ENCODE peak calls at places on chromosomes 11 and 22, in seven cellular contexts. X is activated CD4-positive, alpha-beta T cell treated with anti-CD3 and anti-CD28 coated beads, Interleukin-2, amount 10 ng/mL, durations not matched to agents 7 days and 5 days; Q is iris pigment epithelial cell; O is activated CD8-positive, alpha-beta memory T cell treated with anti-CD3 and anti-CD28 coated beads for 4 hours; P is activated naive CD8-positive, alpha-beta T cell treated with anti-CD3 and anti-CD28 coated beads, Interleukin-2, amount 10 ng/mL, durations not matched to agents 7 days and 5 days; E is stimulated activated CD4-positive, alpha-beta T cell treated with anti-CD3 and anti-CD28 coated beads, TNF-alpha, amount 100 ng/mL, for 24 hours; A is COR-L47. T is an unnamed sample.

GRCh38 chr11:22065472-22065871 is 127.4 kb upstream of the ANO5 start:
- DNase-seq in X (no peak), Q (no peak), O (no peak), P (no peak), E (no peak), A (no peak), T (no peak)

GRCh38 chr11:35629511-35629910 is 11.3 kb downstream of the FJX1 start:
- DNase-seq in X (no peak), Q (no peak), O (no peak), P (no peak), E (no peak), A (no peak), T (no peak)

GRCh38 chr11:33884035-33884434 is 7.8 kb downstream of the LMO2 start:
- DNase-seq in X (no peak), Q (no peak), O (no peak), P (no peak), E (no peak), A (no peak), T (no peak)

GRCh38 chr11:16186680-16187079 is 169.7 kb downstream of the SOX6 start:
- DNase-seq in X (no peak), Q (no peak), O (no peak), P (no peak), E (no peak), A (no peak), T (no peak)

GRCh38 chr11:17431139-17431538 is 42.7 kb upstream of the KCNJ11 start:
- DNase-seq in X (no peak), Q (no peak), O (no peak), P (no peak), E (no peak), A (no peak), T (no peak)

GRCh38 chr11:125441648-125442410 is 54.2 kb downstream of the FEZ1 start:
- DNase-seq in X (no peak), Q (no peak), O (no peak), P (no peak), E (no peak), A (no peak), T (no peak)

GRCh38 chr11:128733440-128734115 is 39.7 kb downstream of the FLI1 start:
- DNase-seq in X (peak; percentile 56), Q (peak; percentile 72), O (no peak), P (no peak), E (no peak), A (peak; percentile 37), T (peak; percentile 25)

GRCh38 chr11:116427903-116428637 is 344.7 kb downstream of the BUD13 start:
- DNase-seq in X (no peak), Q (no peak), O (no peak), P (no peak), E (no peak), A (peak; percentile 94), T (no peak)

GRCh38 chr11:111097191-111097590 is 148.3 kb upstream of the POU2AF2 start:
- DNase-seq in X (no peak), Q (peak; percentile 48), O (no peak), P (no peak), E (no peak), A (no peak), T (no peak)

GRCh38 chr22:50270302-50271010 is at the start of gene MAPK11:
- DNase-seq in X (peak; percentile 75), Q (peak; percentile 71), O (peak; percentile 54), P (peak; percentile 85), E (peak; percentile 73), A (peak; percentile 55), T (peak; percentile 64)

GRCh38 chr11:14414470-14415461 is 55.8 kb upstream of the RRAS2 start:
- DNase-seq in X (peak; percentile 82), Q (peak; percentile 62), O (peak; percentile 57), P (peak; percentile 75), E (peak; percentile 64), A (no peak), T (peak; percentile 84)

GRCh38 chr11:46426233-46426991 is 34.8 kb upstream of the CHRM4 start:
- DNase-seq in X (no peak), Q (no peak), O (no peak), P (no peak), E (no peak), A (no peak), T (no peak)

GRCh38 chr22:38111941-38112355 is 1.5 kb upstream of the BAIAP2L2 start:
- DNase-seq in X (no peak), Q (no peak), O (no peak), P (no peak), E (no peak), A (no peak), T (no peak)

GRCh38 chr11:2625183-2625582 is 74.6 kb downstream of the KCNQ1OT1 start:
- DNase-seq in X (no peak), Q (no peak), O (no peak), P (no peak), E (no peak), A (no peak), T (no peak)

GRCh38 chr22:20488946-20489345 is 6.6 kb downstream of the KLHL22 start:
- DNase-seq in X (no peak), Q (no peak), O (no peak), P (no peak), E (no peak), A (no peak), T (no peak)

GRCh38 chr22:19358195-19358594 is 66.7 kb upstream of the CLTCL1 start:
- DNase-seq in X (no peak), Q (no peak), O (no peak), P (no peak), E (no peak), A (no peak), T (no peak)

GRCh38 chr11:94932503-94932902 is 40.9 kb downstream of the CWC15 start:
- DNase-seq in X (no peak), Q (no peak), O (no peak), P (no peak), E (no peak), A (no peak), T (no peak)

GRCh38 chr11:59176330-59176729 is 4.4 kb downstream of the DTX4 start:
- DNase-seq in X (no peak), Q (no peak), O (no peak), P (no peak), E (no peak), A (no peak), T (no peak)

GRCh38 chr11:94151903-94152677 is 23.4 kb downstream of the PANX1 start:
- DNase-seq in X (no peak), Q (peak; percentile 85), O (no peak), P (no peak), E (no peak), A (no peak), T (no peak)

GRCh38 chr11:32307449-32307848 is 127.9 kb downstream of the WT1 start:
- DNase-seq in X (no peak), Q (no peak), O (no peak), P (no peak), E (no peak), A (no peak), T (no peak)

GRCh38 chr11:113651018-113651417 is 55.1 kb downstream of the TMPRSS5 start:
- DNase-seq in X (no peak), Q (no peak), O (no peak), P (no peak), E (no peak), A (no peak), T (no peak)

GRCh38 chr22:29704528-29705285 is 15.1 kb upstream of the CABP7 start:
- DNase-seq in X (no peak), Q (peak; percentile 76), O (no peak), P (no peak), E (no peak), A (peak; percentile 53), T (no peak)

GRCh38 chr11:11512929-11513328 is 108.9 kb downstream of the GALNT18 start:
- DNase-seq in X (no peak), Q (no peak), O (no peak), P (no peak), E (no peak), A (no peak), T (no peak)

GRCh38 chr22:30830907-30831306 is 136.2 kb downstream of the OSBP2 start:
- DNase-seq in X (no peak), Q (peak; percentile 90), O (no peak), P (no peak), E (no peak), A (no peak), T (no peak)

T was measured in NK-92 treated with Interleukin-12 subunit alpha and Interleukin-12 subunit beta, amount 100 ng/mL, for 24 hours.